ENCODE peak calls at places on chromosome 22, in four cellular contexts. V is breast epithelium, E is spleen, Z is IMR-90. D is an unnamed sample.

GRCh38 chr22:17098379-17098819 is 13.6 kb downstream of the IL17RA start:
- DNase-seq in E (peak; percentile 73), Z (no peak), V (no peak), D (no peak)

GRCh38 chr22:45129703-45130524 is 33.8 kb upstream of the NUP50 start:
- DNase-seq in Z (no peak), E (no peak), V (no peak), D (no peak)

GRCh38 chr22:49138250-49138790 is 689.4 kb downstream of the BRD1 start:
- DNase-seq in V (no peak), Z (no peak), E (no peak), D (no peak)

GRCh38 chr22:17570851-17571631 is 7.7 kb downstream of the SLC25A18 start:
- DNase-seq in Z (peak; percentile 83), V (peak; percentile 71), E (peak; percentile 29), D (peak; percentile 95)

GRCh38 chr22:41766476-41766875 is 34.0 kb upstream of the CCDC134 start:
- DNase-seq in V (no peak), Z (no peak), E (no peak), D (no peak)

GRCh38 chr22:49040111-49040510 is 787.6 kb downstream of the BRD1 start:
- DNase-seq in E (no peak), Z (no peak), V (no peak), D (no peak)

GRCh38 chr22:36081023-36081431 is 52.4 kb upstream of the RBFOX2 start:
- DNase-seq in Z (peak; percentile 98), E (no peak), V (no peak), D (no peak)

GRCh38 chr22:45887202-45888131 is 89.5 kb downstream of the WNT7B start:
- DNase-seq in E (peak; percentile 60), Z (no peak), V (peak; percentile 92), D (peak; percentile 7)

DNA sequence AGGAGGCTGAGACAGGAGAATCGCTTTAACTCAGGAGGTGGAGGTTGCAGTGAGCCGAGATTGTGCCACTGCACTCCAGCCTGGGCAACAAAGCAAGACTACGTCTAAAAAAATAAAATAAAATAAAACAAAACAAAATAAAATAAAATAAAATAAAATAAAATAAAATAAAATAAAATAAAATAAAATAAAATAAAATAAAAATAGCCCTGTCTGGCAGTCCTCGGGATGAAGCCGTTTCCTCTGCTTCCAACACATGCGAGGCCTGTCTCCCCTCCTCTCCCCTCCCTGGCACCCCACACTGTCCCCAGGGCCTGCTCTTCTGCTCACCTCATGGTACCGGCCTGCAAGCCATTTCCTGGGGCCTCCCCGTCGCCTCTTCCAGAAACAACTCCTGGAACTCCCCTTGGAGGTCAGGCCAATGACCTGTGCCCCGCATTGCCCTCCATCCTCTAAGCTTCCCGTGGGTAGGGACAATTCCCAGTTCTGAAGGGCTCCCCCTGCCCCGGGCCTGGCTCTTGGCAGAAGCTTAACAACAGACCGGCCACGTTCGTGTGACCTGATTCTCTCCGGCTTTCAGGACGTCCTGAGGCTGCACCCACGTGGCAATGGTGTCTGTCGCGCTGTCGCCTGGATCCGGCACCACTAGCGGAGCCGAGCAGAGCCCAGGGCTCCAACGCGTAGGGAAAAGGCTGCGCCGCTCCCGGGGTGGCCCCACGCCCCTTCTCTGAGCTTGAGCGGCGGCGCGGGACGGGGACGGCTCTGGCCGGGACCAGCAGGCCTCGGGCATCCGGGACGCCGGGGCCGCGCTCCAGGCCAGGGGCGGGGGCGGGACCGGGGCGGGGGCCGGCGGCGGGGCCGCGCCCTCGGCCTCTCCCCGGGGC is 456 bp upstream of the PARVB start:
- DNase-seq in E (peak; percentile 89), V (no peak), Z (peak; percentile 12), D (peak; percentile 57)
- TF ChIP-seq POLR2A in E (no peak), V (no peak), Z (no peak), D (peak; percentile 62)

DNA sequence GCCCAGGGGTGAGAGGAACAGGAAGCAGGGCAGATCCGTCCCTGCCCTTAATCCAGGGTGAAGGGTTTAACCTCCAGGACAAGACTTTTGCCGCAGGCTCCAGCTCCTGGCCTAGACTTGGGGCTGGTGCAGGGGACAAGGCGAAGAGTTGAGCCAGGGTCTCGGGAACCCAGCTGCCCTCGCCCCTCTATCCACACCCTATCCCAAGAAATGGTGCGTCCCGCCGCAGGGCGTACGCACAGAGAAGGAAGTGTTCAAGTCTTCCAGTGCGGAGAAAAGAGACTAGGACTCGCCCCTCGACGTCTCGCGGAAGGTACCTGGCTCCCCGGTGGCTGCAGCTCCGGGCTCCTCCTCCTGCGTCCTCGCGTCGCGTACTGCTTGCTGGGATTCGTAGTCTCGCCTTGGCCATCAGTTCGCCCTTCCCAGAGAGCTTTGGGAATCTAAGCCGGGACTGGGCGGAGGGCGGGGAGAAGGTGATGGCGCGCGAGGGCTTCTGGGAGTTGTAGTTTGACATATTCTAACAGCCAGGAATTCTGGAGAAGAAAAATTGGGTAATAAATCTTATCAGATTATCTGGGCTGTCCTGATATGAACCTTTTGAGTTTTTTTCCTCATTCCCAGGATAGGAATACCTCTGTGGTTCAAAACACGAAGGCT is at the start of gene ZMAT5:
- DNase-seq in Z (peak; percentile 95), E (peak; percentile 98), V (peak; percentile 96), D (peak; percentile 96)
- TF ChIP-seq POLR2A in Z (peak; percentile 37), E (peak; percentile 39), V (peak; percentile 50), D (no peak)

DNA sequence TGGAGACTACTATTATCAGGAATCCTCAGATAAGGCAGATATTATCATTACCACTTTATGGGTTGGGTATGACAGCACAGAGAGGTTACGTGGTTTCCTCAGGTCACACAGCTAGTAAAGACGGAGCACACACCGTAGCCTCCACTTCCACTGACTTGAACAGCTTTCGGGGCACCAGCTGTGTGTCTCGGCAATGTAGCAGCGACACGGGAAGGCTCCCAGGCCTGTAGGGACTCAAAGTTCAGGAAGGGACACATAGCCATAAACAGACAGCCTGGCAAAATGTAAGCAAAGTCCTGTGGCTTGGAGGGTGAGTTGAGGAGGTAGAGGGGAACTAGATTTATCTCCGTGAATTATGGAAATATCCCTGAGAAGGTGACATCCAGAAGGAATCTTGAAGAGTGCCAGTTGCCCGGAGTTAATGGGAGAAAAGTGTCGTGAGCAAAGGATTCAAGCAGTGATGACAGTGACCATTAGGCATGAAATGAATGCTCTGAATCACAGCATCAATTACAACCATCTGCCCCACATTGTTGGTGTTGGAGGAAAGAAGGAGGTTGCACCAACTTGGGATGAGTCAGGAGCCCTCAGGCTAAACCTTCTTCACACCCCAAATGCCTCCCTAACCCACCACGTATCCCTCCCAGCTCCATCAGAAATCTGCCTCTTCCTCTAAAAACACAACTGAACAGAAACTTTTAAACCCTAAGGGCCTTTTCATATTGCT is 106.7 kb upstream of the ASPHD2 start:
- DNase-seq in Z (peak; percentile 77), E (no peak), V (no peak), D (peak; percentile 49)
- TF ChIP-seq POLR2A in Z (no peak), E (no peak), V (no peak), D (no peak)

GRCh38 chr22:21628386-21629261 is 1.2 kb downstream of the YDJC start:
- DNase-seq in V (no peak), Z (no peak), E (peak; percentile 89), D (no peak)

GRCh38 chr22:21626735-21627469 is 2.9 kb downstream of the YDJC start:
- DNase-seq in V (no peak), Z (no peak), E (no peak), D (no peak)

GRCh38 chr22:21632237-21632895 is at the start of gene CCDC116:
- DNase-seq in Z (no peak), E (peak; percentile 88), V (no peak), D (no peak)

GRCh38 chr22:21631025-21631424 is 1.2 kb upstream of the YDJC start:
- DNase-seq in V (no peak), Z (no peak), E (no peak), D (no peak)

DNA sequence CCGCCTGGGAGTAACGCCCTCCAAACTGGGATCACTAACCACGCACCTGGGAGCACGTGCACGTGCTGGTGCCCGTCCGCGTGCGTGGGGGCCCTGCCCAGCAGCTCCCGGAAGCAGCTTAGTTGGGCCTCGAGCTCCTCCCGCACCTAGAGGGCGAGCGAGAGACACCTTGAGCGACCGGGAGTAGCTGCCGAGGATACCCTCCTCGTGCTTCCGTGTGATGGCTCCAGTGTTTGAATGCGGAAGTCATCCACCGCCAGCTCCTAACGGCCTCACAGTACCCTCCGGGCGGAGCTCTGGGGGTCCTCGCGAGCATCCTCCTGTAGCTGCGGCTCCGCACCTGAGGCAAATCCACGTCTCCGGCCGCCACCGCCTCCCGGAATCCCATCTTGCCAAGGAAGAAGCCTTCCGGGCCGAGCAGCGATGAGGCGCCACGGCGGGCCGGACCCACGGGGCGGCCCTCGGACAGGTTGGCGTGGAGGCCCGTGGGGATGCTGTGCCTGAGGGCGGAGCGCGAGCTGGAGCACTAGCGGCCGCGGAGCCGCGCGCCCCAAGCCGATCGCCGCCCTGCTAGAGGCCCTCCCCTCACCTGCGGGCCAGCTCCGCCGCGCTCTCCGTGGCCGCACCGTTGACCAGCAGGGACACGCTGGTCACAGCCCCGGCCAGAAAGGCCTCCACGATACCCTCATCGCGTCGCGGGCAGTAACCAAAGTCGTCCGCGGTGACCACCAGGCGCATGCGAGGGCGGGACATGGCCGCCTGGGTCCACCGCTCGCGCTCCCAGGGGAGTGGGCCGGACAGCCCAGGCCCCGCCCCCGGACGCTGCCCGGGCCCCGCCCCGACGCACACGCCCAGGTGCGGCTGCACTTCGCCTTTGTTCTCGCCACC is at the start of gene YDJC:
- DNase-seq in V (peak; percentile 94), E (peak; percentile 99), Z (peak; percentile 88), D (peak; percentile 84)
- TF ChIP-seq POLR2A in V (no peak), E (no peak), Z (peak; percentile 73), D (no peak)

GRCh38 chr22:39290724-39291161 is 28.7 kb downstream of the RPL3 start:
- DNase-seq in E (no peak), Z (peak; percentile 71), V (peak; percentile 81), D (peak; percentile 60)
- TF ChIP-seq POLR2A in E (no peak), Z (no peak), V (no peak), D (no peak)

DNA sequence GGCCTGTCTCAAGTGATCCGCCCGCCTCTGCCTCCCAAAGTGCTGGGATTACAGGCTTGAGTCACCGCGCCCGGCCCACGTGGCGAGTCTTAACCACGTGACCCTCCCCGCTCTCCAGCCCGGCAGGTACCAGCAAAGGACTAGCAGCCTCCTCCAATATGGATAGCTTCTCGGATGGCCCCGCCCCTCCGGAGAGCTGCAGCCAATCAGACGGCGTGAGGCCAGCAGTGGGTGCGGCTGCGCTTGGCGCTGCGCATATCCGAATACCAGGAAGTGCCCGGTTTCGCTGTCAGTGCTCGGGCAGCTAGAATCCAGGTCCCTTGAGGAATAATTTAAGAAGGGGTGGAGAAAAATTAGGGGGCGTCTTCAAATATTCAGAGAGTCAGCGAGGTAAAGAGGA is 14.7 kb upstream of the PISD start:
- DNase-seq in V (peak; percentile 97), Z (peak; percentile 74), E (peak; percentile 98), D (peak; percentile 92)
- TF ChIP-seq POLR2A in V (no peak), Z (no peak), E (no peak), D (peak; percentile 28)

GRCh38 chr22:50184541-50185383 is 951 bp upstream of the TRABD start:
- DNase-seq in E (peak; percentile 92), V (no peak), Z (no peak), D (no peak)

GRCh38 chr22:50186789-50187523 is 1.2 kb downstream of the TRABD start:
- DNase-seq in E (peak; percentile 88), V (no peak), Z (peak; percentile 25), D (no peak)

GRCh38 chr22:50186181-50186731 is 543 bp downstream of the TRABD start:
- DNase-seq in Z (no peak), E (peak; percentile 89), V (no peak), D (no peak)

GRCh38 chr22:50184004-50184461 is 1.7 kb upstream of the TRABD start:
- DNase-seq in Z (peak; percentile 48), V (peak; percentile 77), E (peak; percentile 89), D (no peak)

GRCh38 chr22:50185384-50186087 is at the start of gene TRABD:
- DNase-seq in E (peak; percentile 96), Z (peak; percentile 82), V (peak; percentile 91), D (peak; percentile 81)
- TF ChIP-seq POLR2A in E (no peak), Z (no peak), V (no peak), D (no peak)

D was measured in gastrocnemius medialis.